ENCODE peak calls at places on chromosomes 1 and 21, in six cellular contexts. Q, N, F, Y, X and T are unnamed samples.

GRCh38 chr21:42486120-42486519 is 9.9 kb downstream of the RSPH1 start:
- DNase-seq in X (no peak), N (no peak), Q (no peak), Y (no peak), F (no peak), T (no peak)

GRCh38 chr1:178574345-178574744 is 61.4 kb downstream of the TEX35 start:
- DNase-seq in F (no peak), N (no peak), X (no peak), Q (no peak), Y (no peak), T (no peak)

GRCh38 chr1:32448773-32449456 is 16.0 kb upstream of the ZBTB8B start:
- DNase-seq in X (no peak), Q (no peak), N (no peak), F (no peak), Y (no peak), T (no peak)

GRCh38 chr21:39661740-39662139 is 49.0 kb downstream of the B3GALT5 start:
- DNase-seq in Y (no peak), F (no peak), Q (no peak), N (no peak), X (no peak), T (no peak)

GRCh38 chr1:94856004-94856403 is 35.8 kb downstream of the SLC44A3 start:
- DNase-seq in Y (no peak), N (no peak), X (no peak), Q (no peak), F (no peak), T (no peak)

GRCh38 chr1:206489980-206490534 is 17.3 kb upstream of the RASSF5 start:
- DNase-seq in Q (peak; percentile 79), Y (peak; percentile 84), N (peak; percentile 92), F (peak; percentile 27), X (peak; percentile 82), T (no peak)

GRCh38 chr1:169099561-169099960 is 6.9 kb upstream of the ATP1B1 start:
- DNase-seq in F (no peak), Q (no peak), Y (no peak), X (no peak), N (no peak), T (no peak)

GRCh38 chr1:224726783-224727182 is 110.7 kb downstream of the CNIH3 start:
- DNase-seq in Y (no peak), X (peak; percentile 51), Q (no peak), N (no peak), F (no peak), T (no peak)

GRCh38 chr1:16023050-16023653 is 1.3 kb downstream of the CLCNKA start:
- DNase-seq in Y (no peak), Q (no peak), F (no peak), X (no peak), N (no peak), T (no peak)

GRCh38 chr1:31101147-31101502 is 35.6 kb upstream of the PUM1 start:
- DNase-seq in N (no peak), X (no peak), Q (no peak), Y (no peak), F (no peak), T (no peak)

GRCh38 chr1:100622037-100622436 is 84.1 kb downstream of the GPR88 start:
- DNase-seq in X (no peak), Q (no peak), F (no peak), N (no peak), Y (no peak), T (no peak)

GRCh38 chr1:211714154-211714553 is 38.7 kb upstream of the NEK2 start:
- DNase-seq in X (no peak), N (no peak), Y (no peak), Q (no peak), F (no peak), T (no peak)